ENCODE peak calls at places on chromosomes 6 and 20, in seven cellular contexts. N, W, F, T, Y, G and O are unnamed samples.

GRCh38 chr6:127302728-127303675 is 36.3 kb downstream of the RNF146 start:
- DNase-seq in N (peak), W (peak), F (no peak), T (no peak), Y (peak), G (peak), O (no peak)

GRCh38 chr6:132270745-132271414 is 130.4 kb downstream of the MOXD1 start:
- DNase-seq in N (no peak), W (no peak), F (no peak), T (no peak), Y (no peak), G (no peak), O (no peak)

GRCh38 chr6:71197267-71197666 is 91.3 kb upstream of the OGFRL1 start:
- DNase-seq in N (no peak), W (no peak), F (peak), T (no peak), Y (no peak), G (no peak), O (no peak)

GRCh38 chr6:127119361-127120108 is 1.1 kb downstream of the RSPO3 start:
- DNase-seq in N (peak), W (peak), F (peak), T (no peak), Y (no peak), G (peak), O (no peak)

GRCh38 chr6:72933216-72933615 is 292.1 kb downstream of the KHDC1L start:
- DNase-seq in N (no peak), W (no peak), F (peak), T (no peak), Y (no peak), G (no peak), O (no peak)

GRCh38 chr6:147099974-147100373 is 104.2 kb upstream of the STXBP5 start:
- DNase-seq in N (no peak), W (no peak), F (no peak), T (no peak), Y (no peak), G (no peak), O (no peak)

GRCh38 chr6:132132420-132132819 is 181.2 kb upstream of the CCN2 start:
- DNase-seq in N (no peak), W (no peak), F (no peak), T (no peak), Y (no peak), G (no peak), O (no peak)

GRCh38 chr20:45944151-45944964 is 9.9 kb downstream of the PCIF1 start:
- DNase-seq in N (no peak), W (no peak), F (no peak), T (no peak), Y (no peak), G (no peak), O (no peak)

GRCh38 chr6:159529820-159530405 is 163.1 kb downstream of the SOD2 start:
- DNase-seq in N (no peak), W (no peak), F (no peak), T (no peak), Y (no peak), G (no peak), O (no peak)

GRCh38 chr6:44285552-44286284 is 15.5 kb downstream of the TMEM151B start:
- DNase-seq in N (no peak), W (no peak), F (peak), T (no peak), Y (no peak), G (no peak), O (no peak)

GRCh38 chr20:37362231-37362792 is 16.4 kb downstream of the SRC start:
- DNase-seq in N (no peak), W (no peak), F (no peak), T (no peak), Y (no peak), G (no peak), O (no peak)